ENCODE peak calls at places on chromosomes 11 and 22, in ten cellular contexts. P, U, S, O, E, T, H, Q, G and J are unnamed samples.

GRCh38 chr11:5690736-5691135 is 1.1 kb downstream of the TRIM22 start:
- DNase-seq in P (no peak), U (no peak), S (peak), O (no peak), E (no peak), T (no peak), H (no peak), Q (peak), G (no peak), J (no peak)

GRCh38 chr11:111460752-111461305 is 51.4 kb downstream of the BTG4 start:
- DNase-seq in P (no peak), U (no peak), S (no peak), O (no peak), E (no peak), T (no peak), H (peak), Q (no peak), G (no peak), J (no peak)

GRCh38 chr22:28817919-28818859 is 17.8 kb upstream of the XBP1 start:
- DNase-seq in P (peak), U (no peak), S (no peak), O (no peak), E (no peak), T (peak), H (no peak), Q (no peak), G (no peak), J (no peak)

GRCh38 chr11:87057749-87058148 is 20.0 kb downstream of the TMEM135 start:
- DNase-seq in P (no peak), U (no peak), S (no peak), O (no peak), E (no peak), T (no peak), H (no peak), Q (no peak), G (no peak), J (no peak)

GRCh38 chr22:17981497-17981896 is 42.9 kb downstream of the MICAL3 start:
- DNase-seq in P (no peak), U (no peak), S (no peak), O (no peak), E (no peak), T (no peak), H (no peak), Q (no peak), G (no peak), J (no peak)

GRCh38 chr11:199004-199581 is 6.2 kb downstream of the SCGB1C1 start:
- DNase-seq in P (no peak), U (no peak), S (no peak), O (no peak), E (no peak), T (no peak), H (no peak), Q (no peak), G (no peak), J (peak)

GRCh38 chr11:2780850-2781412 is 81.1 kb upstream of the KCNQ1OT1 start:
- DNase-seq in P (no peak), U (no peak), S (no peak), O (no peak), E (no peak), T (no peak), H (no peak), Q (no peak), G (no peak), J (no peak)

GRCh38 chr11:96197221-96197620 is 145.8 kb downstream of the MAML2 start:
- DNase-seq in P (no peak), U (no peak), S (no peak), O (no peak), E (no peak), T (no peak), H (no peak), Q (no peak), G (no peak), J (no peak)

GRCh38 chr22:50340157-50340879 is 2.8 kb upstream of the PPP6R2 start:
- DNase-seq in P (no peak), U (no peak), S (no peak), O (no peak), E (no peak), T (peak), H (no peak), Q (peak), G (no peak), J (no peak)

GRCh38 chr11:66749091-66749490 is 20.1 kb upstream of the SPTBN2 start:
- DNase-seq in P (no peak), U (no peak), S (no peak), O (no peak), E (no peak), T (no peak), H (no peak), Q (no peak), G (no peak), J (no peak)

GRCh38 chr11:105357764-105358163 is 218.2 kb upstream of the CARD18 start:
- DNase-seq in P (no peak), U (no peak), S (peak), O (no peak), E (no peak), T (no peak), H (no peak), Q (no peak), G (no peak), J (no peak)

GRCh38 chr22:49626361-49627216 is 201.1 kb downstream of the BRD1 start:
- DNase-seq in P (no peak), U (no peak), S (no peak), O (no peak), E (no peak), T (no peak), H (no peak), Q (no peak), G (no peak), J (no peak)

GRCh38 chr11:45959851-45960250 is 37.4 kb downstream of the LARGE2 start:
- DNase-seq in P (no peak), U (no peak), S (peak), O (no peak), E (no peak), T (no peak), H (no peak), Q (no peak), G (no peak), J (no peak)

GRCh38 chr11:47566166-47566546 is 757 bp downstream of the PTPMT1 start:
- DNase-seq in P (no peak), U (no peak), S (peak), O (no peak), E (no peak), T (no peak), H (no peak), Q (peak), G (no peak), J (no peak)

GRCh38 chr22:31148516-31148915 is 8.2 kb upstream of the PLA2G3 start:
- DNase-seq in P (no peak), U (no peak), S (peak), O (no peak), E (no peak), T (no peak), H (peak), Q (no peak), G (no peak), J (no peak)

GRCh38 chr11:11170352-11171084 is 182.5 kb downstream of the CSNK2A3 start:
- DNase-seq in P (no peak), U (no peak), S (no peak), O (no peak), E (no peak), T (no peak), H (no peak), Q (no peak), G (no peak), J (no peak)

GRCh38 chr11:73306977-73307322 is 1.1 kb upstream of the ARHGEF17 start:
- DNase-seq in P (no peak), U (no peak), S (no peak), O (no peak), E (no peak), T (no peak), H (no peak), Q (no peak), G (no peak), J (no peak)

GRCh38 chr11:27215471-27216267 is 147.3 kb downstream of the CCDC34 start:
- DNase-seq in P (peak), U (no peak), S (peak), O (no peak), E (no peak), T (no peak), H (no peak), Q (no peak), G (no peak), J (no peak)

GRCh38 chr11:73555615-73556014 is 42.3 kb downstream of the FAM168A start:
- DNase-seq in P (no peak), U (no peak), S (no peak), O (no peak), E (no peak), T (no peak), H (no peak), Q (no peak), G (no peak), J (no peak)

GRCh38 chr11:64146036-64146943 is 19.6 kb downstream of the MACROD1 start:
- DNase-seq in P (no peak), U (peak), S (peak), O (peak), E (peak), T (peak), H (no peak), Q (peak), G (peak), J (no peak)

GRCh38 chr11:113273720-113274119 is 40.7 kb upstream of the TTC12 start:
- DNase-seq in P (no peak), U (no peak), S (no peak), O (no peak), E (no peak), T (peak), H (no peak), Q (no peak), G (no peak), J (no peak)

GRCh38 chr11:56885182-56885581 is 103.5 kb upstream of the OR5AK2 start:
- DNase-seq in P (no peak), U (no peak), S (no peak), O (no peak), E (no peak), T (no peak), H (no peak), Q (no peak), G (no peak), J (no peak)

GRCh38 chr11:65871811-65872548 is 620 bp downstream of the EFEMP2 start:
- DNase-seq in P (no peak), U (no peak), S (no peak), O (no peak), E (no peak), T (no peak), H (no peak), Q (peak), G (no peak), J (no peak)

GRCh38 chr22:27424319-27424718 is 377.2 kb downstream of the MN1 start:
- DNase-seq in P (no peak), U (no peak), S (peak), O (no peak), E (no peak), T (no peak), H (no peak), Q (peak), G (no peak), J (no peak)

GRCh38 chr11:20676658-20677057 is 7.3 kb downstream of the NELL1 start:
- DNase-seq in P (no peak), U (no peak), S (no peak), O (no peak), E (no peak), T (no peak), H (no peak), Q (no peak), G (no peak), J (no peak)

GRCh38 chr11:27520226-27520625 is 13.7 kb upstream of the LIN7C start:
- DNase-seq in P (no peak), U (no peak), S (no peak), O (no peak), E (no peak), T (no peak), H (no peak), Q (no peak), G (no peak), J (no peak)

GRCh38 chr22:19546680-19547079 is 22.5 kb upstream of the CLDN5 start:
- DNase-seq in P (no peak), U (no peak), S (no peak), O (no peak), E (no peak), T (no peak), H (no peak), Q (no peak), G (no peak), J (no peak)

GRCh38 chr11:8221917-8222316 is 41.8 kb downstream of the LMO1 start:
- DNase-seq in P (no peak), U (no peak), S (no peak), O (no peak), E (no peak), T (no peak), H (no peak), Q (no peak), G (no peak), J (no peak)

GRCh38 chr11:111688028-111688427 is 78.2 kb downstream of the PPP2R1B start:
- DNase-seq in P (peak), U (no peak), S (peak), O (no peak), E (no peak), T (no peak), H (no peak), Q (no peak), G (no peak), J (no peak)

GRCh38 chr22:50271011-50271394 is 823 bp upstream of the MAPK11 start:
- DNase-seq in P (no peak), U (no peak), S (no peak), O (no peak), E (no peak), T (no peak), H (no peak), Q (no peak), G (no peak), J (no peak)